ENCODE peak calls at places on chromosome 18, in seven cellular contexts. One of them, this sample, is unnamed.
A peak's percentile ranks its signal among the peaks of the same experiment; 100 is the strongest.

GRCh38 chr18:46213295-46213694 is 109.1 kb downstream of the HAUS1 start:
- DNase-seq in SHP77: no peak
- DNase-seq in neuronal stem cell: no peak
- DNase-seq in anterior cingulate cortex: no peak
- DNase-seq in GDM1: no peak
- DNase-seq in endothelial cell: no peak
- DNase-seq in CD8-positive, alpha-beta memory T cell: peak; percentile 32
- DNase-seq in this sample: peak; percentile 35

GRCh38 chr18:21241224-21242131 is 554 bp upstream of the GREB1L start:
- DNase-seq in anterior cingulate cortex: peak; percentile 7
- DNase-seq in SHP77: no peak
- DNase-seq in CD8-positive, alpha-beta memory T cell: no peak
- DNase-seq in neuronal stem cell: peak; percentile 52
- DNase-seq in GDM1: no peak
- DNase-seq in endothelial cell: peak; percentile 40
- DNase-seq in this sample: no peak

GRCh38 chr18:23302514-23302851 is 150.6 kb upstream of the RIOK3 start:
- DNase-seq in endothelial cell: no peak
- DNase-seq in neuronal stem cell: no peak
- DNase-seq in CD8-positive, alpha-beta memory T cell: no peak
- DNase-seq in SHP77: no peak
- DNase-seq in GDM1: no peak
- DNase-seq in anterior cingulate cortex: no peak
- DNase-seq in this sample: no peak

GRCh38 chr18:45954070-45954712 is 12.9 kb downstream of the EPG5 start:
- DNase-seq in GDM1: no peak
- DNase-seq in anterior cingulate cortex: no peak
- DNase-seq in CD8-positive, alpha-beta memory T cell: no peak
- DNase-seq in endothelial cell: no peak
- DNase-seq in neuronal stem cell: no peak
- DNase-seq in SHP77: no peak
- DNase-seq in this sample: no peak

GRCh38 chr18:66749030-66749429 is 145.1 kb upstream of the CDH19 start:
- DNase-seq in anterior cingulate cortex: no peak
- DNase-seq in CD8-positive, alpha-beta memory T cell: no peak
- DNase-seq in SHP77: peak; percentile 37
- DNase-seq in endothelial cell: no peak
- DNase-seq in neuronal stem cell: no peak
- DNase-seq in GDM1: no peak
- DNase-seq in this sample: no peak

GRCh38 chr18:12408247-12408869 is 629 bp downstream of the PRELID3A start:
- DNase-seq in neuronal stem cell: no peak
- DNase-seq in SHP77: no peak
- DNase-seq in endothelial cell: no peak
- DNase-seq in CD8-positive, alpha-beta memory T cell: peak; percentile 15
- DNase-seq in anterior cingulate cortex: peak; percentile 36
- DNase-seq in GDM1: no peak
- DNase-seq in this sample: no peak

GRCh38 chr18:46291149-46291548 is 187.0 kb downstream of the HAUS1 start:
- DNase-seq in neuronal stem cell: no peak
- DNase-seq in endothelial cell: no peak
- DNase-seq in anterior cingulate cortex: no peak
- DNase-seq in CD8-positive, alpha-beta memory T cell: no peak
- DNase-seq in GDM1: no peak
- DNase-seq in SHP77: no peak
- DNase-seq in this sample: peak; percentile 76

GRCh38 chr18:23994361-23994902 is 20.1 kb upstream of the TTC39C start:
- DNase-seq in SHP77: peak; percentile 92
- DNase-seq in CD8-positive, alpha-beta memory T cell: no peak
- DNase-seq in GDM1: no peak
- DNase-seq in anterior cingulate cortex: no peak
- DNase-seq in endothelial cell: no peak
- DNase-seq in neuronal stem cell: no peak
- DNase-seq in this sample: no peak

GRCh38 chr18:3014501-3015202 is 1.7 kb upstream of the LPIN2 start:
- DNase-seq in SHP77: no peak
- DNase-seq in neuronal stem cell: no peak
- DNase-seq in GDM1: peak; percentile 27
- DNase-seq in anterior cingulate cortex: no peak
- DNase-seq in CD8-positive, alpha-beta memory T cell: no peak
- DNase-seq in endothelial cell: no peak
- DNase-seq in this sample: no peak

GRCh38 chr18:49733321-49733720 is 80.0 kb downstream of the ACAA2 start:
- DNase-seq in anterior cingulate cortex: no peak
- DNase-seq in SHP77: no peak
- DNase-seq in endothelial cell: no peak
- DNase-seq in CD8-positive, alpha-beta memory T cell: no peak
- DNase-seq in neuronal stem cell: no peak
- DNase-seq in GDM1: no peak
- DNase-seq in this sample: no peak

GRCh38 chr18:53458944-53459580 is 765.4 kb downstream of the MBD2 start:
- DNase-seq in endothelial cell: peak; percentile 17
- DNase-seq in GDM1: no peak
- DNase-seq in anterior cingulate cortex: peak; percentile 43
- DNase-seq in neuronal stem cell: peak; percentile 47
- DNase-seq in CD8-positive, alpha-beta memory T cell: no peak
- DNase-seq in SHP77: no peak
- DNase-seq in this sample: no peak

GRCh38 chr18:24602156-24602555 is 141.7 kb downstream of the HRH4 start:
- DNase-seq in CD8-positive, alpha-beta memory T cell: no peak
- DNase-seq in SHP77: no peak
- DNase-seq in endothelial cell: no peak
- DNase-seq in neuronal stem cell: no peak
- DNase-seq in anterior cingulate cortex: no peak
- DNase-seq in GDM1: no peak
- DNase-seq in this sample: no peak

GRCh38 chr18:12394428-12394827 is 13.3 kb upstream of the PRELID3A start:
- DNase-seq in CD8-positive, alpha-beta memory T cell: no peak
- DNase-seq in endothelial cell: peak; percentile 22
- DNase-seq in SHP77: no peak
- DNase-seq in anterior cingulate cortex: no peak
- DNase-seq in GDM1: peak; percentile 3
- DNase-seq in neuronal stem cell: no peak
- DNase-seq in this sample: no peak

GRCh38 chr18:43571078-43571689 is 293.9 kb upstream of the SYT4 start:
- DNase-seq in anterior cingulate cortex: peak; percentile 5
- DNase-seq in neuronal stem cell: peak; percentile 52
- DNase-seq in SHP77: peak; percentile 39
- DNase-seq in endothelial cell: peak; percentile 55
- DNase-seq in CD8-positive, alpha-beta memory T cell: no peak
- DNase-seq in GDM1: no peak
- DNase-seq in this sample: peak; percentile 25

GRCh38 chr18:67957684-67958083 is 441.2 kb upstream of the DSEL start:
- DNase-seq in CD8-positive, alpha-beta memory T cell: no peak
- DNase-seq in SHP77: no peak
- DNase-seq in GDM1: no peak
- DNase-seq in endothelial cell: no peak
- DNase-seq in anterior cingulate cortex: no peak
- DNase-seq in neuronal stem cell: no peak
- DNase-seq in this sample: no peak

GRCh38 chr18:63603772-63604171 is 16.6 kb downstream of the SERPINB13 start:
- DNase-seq in SHP77: no peak
- DNase-seq in neuronal stem cell: no peak
- DNase-seq in GDM1: no peak
- DNase-seq in anterior cingulate cortex: no peak
- DNase-seq in endothelial cell: no peak
- DNase-seq in CD8-positive, alpha-beta memory T cell: no peak
- DNase-seq in this sample: no peak

GRCh38 chr18:31278609-31279071 is 39.3 kb upstream of the DSG1 start:
- DNase-seq in anterior cingulate cortex: no peak
- DNase-seq in CD8-positive, alpha-beta memory T cell: no peak
- DNase-seq in GDM1: no peak
- DNase-seq in neuronal stem cell: no peak
- DNase-seq in endothelial cell: no peak
- DNase-seq in SHP77: no peak
- DNase-seq in this sample: no peak

GRCh38 chr18:23580677-23581367 is 5.5 kb downstream of the NPC1 start:
- DNase-seq in SHP77: no peak
- DNase-seq in GDM1: no peak
- DNase-seq in neuronal stem cell: no peak
- DNase-seq in anterior cingulate cortex: no peak
- DNase-seq in CD8-positive, alpha-beta memory T cell: no peak
- DNase-seq in endothelial cell: no peak
- DNase-seq in this sample: no peak

GRCh38 chr18:7565677-7566076 is 1.4 kb upstream of the PTPRM start:
- DNase-seq in GDM1: no peak
- DNase-seq in anterior cingulate cortex: no peak
- DNase-seq in endothelial cell: no peak
- DNase-seq in SHP77: no peak
- DNase-seq in CD8-positive, alpha-beta memory T cell: no peak
- DNase-seq in neuronal stem cell: no peak
- DNase-seq in this sample: no peak

GRCh38 chr18:5527603-5528002 is 16.2 kb downstream of the EPB41L3 start:
- DNase-seq in CD8-positive, alpha-beta memory T cell: no peak
- DNase-seq in GDM1: no peak
- DNase-seq in anterior cingulate cortex: no peak
- DNase-seq in SHP77: no peak
- DNase-seq in neuronal stem cell: no peak
- DNase-seq in endothelial cell: no peak
- DNase-seq in this sample: no peak

GRCh38 chr18:47737198-47737830 is 193.1 kb downstream of the SMAD2 start:
- DNase-seq in neuronal stem cell: no peak
- DNase-seq in GDM1: no peak
- DNase-seq in anterior cingulate cortex: no peak
- DNase-seq in CD8-positive, alpha-beta memory T cell: no peak
- DNase-seq in endothelial cell: no peak
- DNase-seq in SHP77: no peak
- DNase-seq in this sample: no peak

GRCh38 chr18:2984703-2985261 is 28.2 kb downstream of the LPIN2 start:
- DNase-seq in GDM1: no peak
- DNase-seq in endothelial cell: no peak
- DNase-seq in anterior cingulate cortex: no peak
- DNase-seq in neuronal stem cell: no peak
- DNase-seq in SHP77: no peak
- DNase-seq in CD8-positive, alpha-beta memory T cell: no peak
- DNase-seq in this sample: no peak

GRCh38 chr18:35972197-35973000 is at the start of gene RMP24:
- DNase-seq in neuronal stem cell: peak; percentile 94
- DNase-seq in GDM1: peak; percentile 90
- DNase-seq in endothelial cell: peak; percentile 87
- DNase-seq in CD8-positive, alpha-beta memory T cell: peak; percentile 89
- DNase-seq in SHP77: peak; percentile 89
- DNase-seq in anterior cingulate cortex: peak; percentile 96
- DNase-seq in this sample: peak; percentile 84

GRCh38 chr18:48800877-48801727 is 149.7 kb downstream of the SMAD7 start:
- DNase-seq in SHP77: no peak
- DNase-seq in endothelial cell: no peak
- DNase-seq in anterior cingulate cortex: no peak
- DNase-seq in GDM1: no peak
- DNase-seq in CD8-positive, alpha-beta memory T cell: no peak
- DNase-seq in neuronal stem cell: no peak
- DNase-seq in this sample: no peak

GRCh38 chr18:10465157-10465990 is 10.9 kb downstream of the APCDD1 start:
- DNase-seq in SHP77: no peak
- DNase-seq in anterior cingulate cortex: no peak
- DNase-seq in GDM1: no peak
- DNase-seq in endothelial cell: no peak
- DNase-seq in neuronal stem cell: no peak
- DNase-seq in CD8-positive, alpha-beta memory T cell: no peak
- DNase-seq in this sample: no peak

GRCh38 chr18:48547456-48548403 is 8.9 kb downstream of the CTIF start:
- DNase-seq in anterior cingulate cortex: no peak
- DNase-seq in CD8-positive, alpha-beta memory T cell: no peak
- DNase-seq in endothelial cell: no peak
- DNase-seq in SHP77: no peak
- DNase-seq in neuronal stem cell: no peak
- DNase-seq in GDM1: no peak
- DNase-seq in this sample: no peak

GRCh38 chr18:3932285-3932684 is 482.3 kb downstream of the TGIF1 start:
- DNase-seq in CD8-positive, alpha-beta memory T cell: no peak
- DNase-seq in anterior cingulate cortex: peak; percentile 35
- DNase-seq in SHP77: no peak
- DNase-seq in GDM1: no peak
- DNase-seq in endothelial cell: no peak
- DNase-seq in neuronal stem cell: no peak
- DNase-seq in this sample: no peak

GRCh38 chr18:59696311-59697235 is 650 bp downstream of the CCBE1 start:
- DNase-seq in SHP77: no peak
- DNase-seq in neuronal stem cell: no peak
- DNase-seq in endothelial cell: peak; percentile 22
- DNase-seq in anterior cingulate cortex: no peak
- DNase-seq in GDM1: no peak
- DNase-seq in CD8-positive, alpha-beta memory T cell: no peak
- DNase-seq in this sample: no peak

GRCh38 chr18:10216809-10217208 is 237.6 kb upstream of the APCDD1 start:
- DNase-seq in GDM1: no peak
- DNase-seq in SHP77: no peak
- DNase-seq in CD8-positive, alpha-beta memory T cell: no peak
- DNase-seq in neuronal stem cell: no peak
- DNase-seq in anterior cingulate cortex: no peak
- DNase-seq in endothelial cell: no peak
- DNase-seq in this sample: no peak

GRCh38 chr18:50877545-50878265 is 1.2 kb upstream of the ME2 start:
- DNase-seq in GDM1: no peak
- DNase-seq in SHP77: no peak
- DNase-seq in endothelial cell: no peak
- DNase-seq in neuronal stem cell: no peak
- DNase-seq in CD8-positive, alpha-beta memory T cell: no peak
- DNase-seq in anterior cingulate cortex: no peak
- DNase-seq in this sample: peak; percentile 17

GRCh38 chr18:75090336-75090735 is 118.6 kb downstream of the PTGR3 start:
- DNase-seq in endothelial cell: no peak
- DNase-seq in anterior cingulate cortex: no peak
- DNase-seq in GDM1: no peak
- DNase-seq in neuronal stem cell: no peak
- DNase-seq in SHP77: no peak
- DNase-seq in CD8-positive, alpha-beta memory T cell: no peak
- DNase-seq in this sample: no peak

GRCh38 chr18:13564579-13564978 is 161.8 kb downstream of the FAM210A start:
- DNase-seq in SHP77: peak; percentile 47
- DNase-seq in anterior cingulate cortex: peak; percentile 42
- DNase-seq in GDM1: no peak
- DNase-seq in neuronal stem cell: no peak
- DNase-seq in CD8-positive, alpha-beta memory T cell: no peak
- DNase-seq in endothelial cell: no peak
- DNase-seq in this sample: no peak

GRCh38 chr18:567119-567518 is 13.1 kb upstream of the CETN1 start:
- DNase-seq in anterior cingulate cortex: no peak
- DNase-seq in GDM1: no peak
- DNase-seq in neuronal stem cell: no peak
- DNase-seq in SHP77: no peak
- DNase-seq in CD8-positive, alpha-beta memory T cell: no peak
- DNase-seq in endothelial cell: no peak
- DNase-seq in this sample: no peak

GRCh38 chr18:26656944-26657536 is 108.7 kb upstream of the KCTD1 start:
- DNase-seq in anterior cingulate cortex: peak; percentile 61
- DNase-seq in GDM1: no peak
- DNase-seq in endothelial cell: peak; percentile 88
- DNase-seq in SHP77: peak; percentile 15
- DNase-seq in CD8-positive, alpha-beta memory T cell: no peak
- DNase-seq in neuronal stem cell: peak; percentile 54
- DNase-seq in this sample: no peak

GRCh38 chr18:46622999-46623398 is 34.0 kb downstream of the LOXHD1 start:
- DNase-seq in SHP77: no peak
- DNase-seq in anterior cingulate cortex: no peak
- DNase-seq in neuronal stem cell: no peak
- DNase-seq in GDM1: peak; percentile 26
- DNase-seq in endothelial cell: no peak
- DNase-seq in CD8-positive, alpha-beta memory T cell: no peak
- DNase-seq in this sample: peak; percentile 49

GRCh38 chr18:46283895-46284295 is 179.7 kb downstream of the HAUS1 start:
- DNase-seq in anterior cingulate cortex: no peak
- DNase-seq in GDM1: no peak
- DNase-seq in endothelial cell: peak; percentile 37
- DNase-seq in CD8-positive, alpha-beta memory T cell: no peak
- DNase-seq in neuronal stem cell: no peak
- DNase-seq in SHP77: no peak
- DNase-seq in this sample: no peak

GRCh38 chr18:42730272-42730671 is 385.2 kb downstream of the RIT2 start:
- DNase-seq in GDM1: no peak
- DNase-seq in neuronal stem cell: no peak
- DNase-seq in anterior cingulate cortex: no peak
- DNase-seq in endothelial cell: no peak
- DNase-seq in CD8-positive, alpha-beta memory T cell: no peak
- DNase-seq in SHP77: no peak
- DNase-seq in this sample: no peak

GRCh38 chr18:30121397-30121796 is 921.1 kb downstream of the DSC3 start:
- DNase-seq in anterior cingulate cortex: no peak
- DNase-seq in CD8-positive, alpha-beta memory T cell: no peak
- DNase-seq in endothelial cell: no peak
- DNase-seq in GDM1: no peak
- DNase-seq in neuronal stem cell: no peak
- DNase-seq in SHP77: no peak
- DNase-seq in this sample: no peak

This sample was measured in AML-193.